ENCODE peak calls at places on chromosomes 6 and 20, in seven cellular contexts. One of them, this sample, is unnamed.
A peak's percentile ranks its signal among the peaks of the same experiment; 100 is the strongest.

GRCh38 chr6:99592900-99593299 is 13.7 kb upstream of the PRDM13 start:
- DNase-seq in skeletal muscle cell: no peak
- DNase-seq in effector CD4-positive, alpha-beta T cell: no peak
- DNase-seq in stimulated activated naive B cell treated with anti-CD40 and anti-IgM and Interleukin-4, amounts not matched to agents 10 μg/mL and 1 μg/mL and 100 μg/mL, for 72 hours: no peak
- DNase-seq in AG04449: no peak
- DNase-seq in T-helper 22 cell: no peak
- DNase-seq in amygdala: no peak
- DNase-seq in this sample: no peak

GRCh38 chr6:6569043-6569442 is 19.5 kb upstream of the LY86 start:
- DNase-seq in skeletal muscle cell: no peak
- DNase-seq in effector CD4-positive, alpha-beta T cell: no peak
- DNase-seq in stimulated activated naive B cell treated with anti-CD40 and anti-IgM and Interleukin-4, amounts not matched to agents 10 μg/mL and 1 μg/mL and 100 μg/mL, for 72 hours: no peak
- DNase-seq in AG04449: no peak
- DNase-seq in T-helper 22 cell: no peak
- DNase-seq in amygdala: no peak
- DNase-seq in this sample: no peak

GRCh38 chr20:33653900-33654596 is 8.1 kb upstream of the C20orf144 start:
- DNase-seq in skeletal muscle cell: no peak
- DNase-seq in effector CD4-positive, alpha-beta T cell: no peak
- DNase-seq in stimulated activated naive B cell treated with anti-CD40 and anti-IgM and Interleukin-4, amounts not matched to agents 10 μg/mL and 1 μg/mL and 100 μg/mL, for 72 hours: no peak
- DNase-seq in AG04449: no peak
- DNase-seq in T-helper 22 cell: no peak
- DNase-seq in amygdala: no peak
- DNase-seq in this sample: no peak

GRCh38 chr20:58150772-58151171 is 77.7 kb downstream of the ANKRD60 start:
- DNase-seq in skeletal muscle cell: no peak
- DNase-seq in effector CD4-positive, alpha-beta T cell: no peak
- DNase-seq in stimulated activated naive B cell treated with anti-CD40 and anti-IgM and Interleukin-4, amounts not matched to agents 10 μg/mL and 1 μg/mL and 100 μg/mL, for 72 hours: no peak
- DNase-seq in AG04449: no peak
- DNase-seq in T-helper 22 cell: no peak
- DNase-seq in amygdala: no peak
- DNase-seq in this sample: no peak

GRCh38 chr6:53795702-53796450 is 1.1 kb downstream of the LRRC1 start:
- DNase-seq in skeletal muscle cell: no peak
- DNase-seq in effector CD4-positive, alpha-beta T cell: peak; percentile 2
- DNase-seq in stimulated activated naive B cell treated with anti-CD40 and anti-IgM and Interleukin-4, amounts not matched to agents 10 μg/mL and 1 μg/mL and 100 μg/mL, for 72 hours: peak; percentile 7
- DNase-seq in AG04449: no peak
- DNase-seq in T-helper 22 cell: no peak
- DNase-seq in amygdala: peak; percentile 24
- DNase-seq in this sample: peak; percentile 47

GRCh38 chr20:61919239-61919638 is 146.4 kb downstream of the TAF4 start:
- DNase-seq in skeletal muscle cell: no peak
- DNase-seq in effector CD4-positive, alpha-beta T cell: no peak
- DNase-seq in stimulated activated naive B cell treated with anti-CD40 and anti-IgM and Interleukin-4, amounts not matched to agents 10 μg/mL and 1 μg/mL and 100 μg/mL, for 72 hours: no peak
- DNase-seq in AG04449: no peak
- DNase-seq in T-helper 22 cell: no peak
- DNase-seq in amygdala: no peak
- DNase-seq in this sample: no peak

GRCh38 chr6:153790048-153790447 is 249.0 kb upstream of the OPRM1 start:
- DNase-seq in skeletal muscle cell: peak; percentile 83
- DNase-seq in effector CD4-positive, alpha-beta T cell: no peak
- DNase-seq in stimulated activated naive B cell treated with anti-CD40 and anti-IgM and Interleukin-4, amounts not matched to agents 10 μg/mL and 1 μg/mL and 100 μg/mL, for 72 hours: no peak
- DNase-seq in AG04449: no peak
- DNase-seq in T-helper 22 cell: no peak
- DNase-seq in amygdala: no peak
- DNase-seq in this sample: no peak

GRCh38 chr20:47792021-47792618 is 6.8 kb upstream of the SULF2 start:
- DNase-seq in skeletal muscle cell: peak; percentile 92
- DNase-seq in effector CD4-positive, alpha-beta T cell: no peak
- DNase-seq in stimulated activated naive B cell treated with anti-CD40 and anti-IgM and Interleukin-4, amounts not matched to agents 10 μg/mL and 1 μg/mL and 100 μg/mL, for 72 hours: no peak
- DNase-seq in AG04449: peak; percentile 76
- DNase-seq in T-helper 22 cell: no peak
- DNase-seq in amygdala: no peak
- DNase-seq in this sample: no peak

GRCh38 chr6:29227235-29227634 is 56.5 kb downstream of the OR2J2 start:
- DNase-seq in skeletal muscle cell: no peak
- DNase-seq in effector CD4-positive, alpha-beta T cell: no peak
- DNase-seq in stimulated activated naive B cell treated with anti-CD40 and anti-IgM and Interleukin-4, amounts not matched to agents 10 μg/mL and 1 μg/mL and 100 μg/mL, for 72 hours: no peak
- DNase-seq in AG04449: no peak
- DNase-seq in T-helper 22 cell: no peak
- DNase-seq in amygdala: no peak
- DNase-seq in this sample: no peak

GRCh38 chr6:144661101-144661806 is 376.1 kb downstream of the UTRN start:
- DNase-seq in skeletal muscle cell: no peak
- DNase-seq in effector CD4-positive, alpha-beta T cell: no peak
- DNase-seq in stimulated activated naive B cell treated with anti-CD40 and anti-IgM and Interleukin-4, amounts not matched to agents 10 μg/mL and 1 μg/mL and 100 μg/mL, for 72 hours: no peak
- DNase-seq in AG04449: no peak
- DNase-seq in T-helper 22 cell: no peak
- DNase-seq in amygdala: no peak
- DNase-seq in this sample: peak; percentile 74

GRCh38 chr20:45070932-45071632 is 29.8 kb downstream of the KCNS1 start:
- DNase-seq in skeletal muscle cell: no peak
- DNase-seq in effector CD4-positive, alpha-beta T cell: no peak
- DNase-seq in stimulated activated naive B cell treated with anti-CD40 and anti-IgM and Interleukin-4, amounts not matched to agents 10 μg/mL and 1 μg/mL and 100 μg/mL, for 72 hours: no peak
- DNase-seq in AG04449: no peak
- DNase-seq in T-helper 22 cell: no peak
- DNase-seq in amygdala: no peak
- DNase-seq in this sample: no peak

GRCh38 chr20:12394786-12395185 is 477.1 kb downstream of the BTBD3 start:
- DNase-seq in skeletal muscle cell: no peak
- DNase-seq in effector CD4-positive, alpha-beta T cell: no peak
- DNase-seq in stimulated activated naive B cell treated with anti-CD40 and anti-IgM and Interleukin-4, amounts not matched to agents 10 μg/mL and 1 μg/mL and 100 μg/mL, for 72 hours: no peak
- DNase-seq in AG04449: no peak
- DNase-seq in T-helper 22 cell: no peak
- DNase-seq in amygdala: no peak
- DNase-seq in this sample: no peak

GRCh38 chr20:32359633-32360332 is 1.7 kb downstream of the ASXL1 start:
- DNase-seq in skeletal muscle cell: no peak
- DNase-seq in effector CD4-positive, alpha-beta T cell: no peak
- DNase-seq in stimulated activated naive B cell treated with anti-CD40 and anti-IgM and Interleukin-4, amounts not matched to agents 10 μg/mL and 1 μg/mL and 100 μg/mL, for 72 hours: no peak
- DNase-seq in AG04449: no peak
- DNase-seq in T-helper 22 cell: no peak
- DNase-seq in amygdala: no peak
- DNase-seq in this sample: no peak

GRCh38 chr6:82362868-82363267 is 749 bp upstream of the TPBG start:
- DNase-seq in skeletal muscle cell: peak; percentile 74
- DNase-seq in effector CD4-positive, alpha-beta T cell: no peak
- DNase-seq in stimulated activated naive B cell treated with anti-CD40 and anti-IgM and Interleukin-4, amounts not matched to agents 10 μg/mL and 1 μg/mL and 100 μg/mL, for 72 hours: no peak
- DNase-seq in AG04449: peak; percentile 70
- DNase-seq in T-helper 22 cell: no peak
- DNase-seq in amygdala: no peak
- DNase-seq in this sample: peak; percentile 11

GRCh38 chr20:36279362-36279761 is 26.8 kb upstream of the DLGAP4 start:
- DNase-seq in skeletal muscle cell: no peak
- DNase-seq in effector CD4-positive, alpha-beta T cell: no peak
- DNase-seq in stimulated activated naive B cell treated with anti-CD40 and anti-IgM and Interleukin-4, amounts not matched to agents 10 μg/mL and 1 μg/mL and 100 μg/mL, for 72 hours: no peak
- DNase-seq in AG04449: no peak
- DNase-seq in T-helper 22 cell: no peak
- DNase-seq in amygdala: no peak
- DNase-seq in this sample: no peak

GRCh38 chr6:27031302-27031701 is 216.2 kb upstream of the PRSS16 start:
- DNase-seq in skeletal muscle cell: no peak
- DNase-seq in effector CD4-positive, alpha-beta T cell: no peak
- DNase-seq in stimulated activated naive B cell treated with anti-CD40 and anti-IgM and Interleukin-4, amounts not matched to agents 10 μg/mL and 1 μg/mL and 100 μg/mL, for 72 hours: no peak
- DNase-seq in AG04449: no peak
- DNase-seq in T-helper 22 cell: no peak
- DNase-seq in amygdala: no peak
- DNase-seq in this sample: no peak

GRCh38 chr6:69780585-69781178 is 16.1 kb downstream of the LMBRD1 start:
- DNase-seq in skeletal muscle cell: no peak
- DNase-seq in effector CD4-positive, alpha-beta T cell: no peak
- DNase-seq in stimulated activated naive B cell treated with anti-CD40 and anti-IgM and Interleukin-4, amounts not matched to agents 10 μg/mL and 1 μg/mL and 100 μg/mL, for 72 hours: no peak
- DNase-seq in AG04449: no peak
- DNase-seq in T-helper 22 cell: no peak
- DNase-seq in amygdala: no peak
- DNase-seq in this sample: no peak

GRCh38 chr6:72876256-72876655 is 254.4 kb downstream of the KCNQ5 start:
- DNase-seq in skeletal muscle cell: no peak
- DNase-seq in effector CD4-positive, alpha-beta T cell: no peak
- DNase-seq in stimulated activated naive B cell treated with anti-CD40 and anti-IgM and Interleukin-4, amounts not matched to agents 10 μg/mL and 1 μg/mL and 100 μg/mL, for 72 hours: no peak
- DNase-seq in AG04449: no peak
- DNase-seq in T-helper 22 cell: no peak
- DNase-seq in amygdala: no peak
- DNase-seq in this sample: no peak

GRCh38 chr6:131840441-131840840 is 32.6 kb downstream of the ENPP1 start:
- DNase-seq in skeletal muscle cell: no peak
- DNase-seq in effector CD4-positive, alpha-beta T cell: no peak
- DNase-seq in stimulated activated naive B cell treated with anti-CD40 and anti-IgM and Interleukin-4, amounts not matched to agents 10 μg/mL and 1 μg/mL and 100 μg/mL, for 72 hours: no peak
- DNase-seq in AG04449: no peak
- DNase-seq in T-helper 22 cell: no peak
- DNase-seq in amygdala: no peak
- DNase-seq in this sample: no peak

GRCh38 chr20:3612795-3613560 is 50.2 kb downstream of the GFRA4 start:
- DNase-seq in skeletal muscle cell: no peak
- DNase-seq in effector CD4-positive, alpha-beta T cell: no peak
- DNase-seq in stimulated activated naive B cell treated with anti-CD40 and anti-IgM and Interleukin-4, amounts not matched to agents 10 μg/mL and 1 μg/mL and 100 μg/mL, for 72 hours: no peak
- DNase-seq in AG04449: no peak
- DNase-seq in T-helper 22 cell: no peak
- DNase-seq in amygdala: no peak
- DNase-seq in this sample: no peak

GRCh38 chr20:44342240-44342639 is 5.4 kb downstream of the R3HDML start:
- DNase-seq in skeletal muscle cell: no peak
- DNase-seq in effector CD4-positive, alpha-beta T cell: no peak
- DNase-seq in stimulated activated naive B cell treated with anti-CD40 and anti-IgM and Interleukin-4, amounts not matched to agents 10 μg/mL and 1 μg/mL and 100 μg/mL, for 72 hours: no peak
- DNase-seq in AG04449: no peak
- DNase-seq in T-helper 22 cell: no peak
- DNase-seq in amygdala: no peak
- DNase-seq in this sample: no peak

GRCh38 chr20:38130687-38131587 is 34.1 kb downstream of the TGM2 start:
- DNase-seq in skeletal muscle cell: no peak
- DNase-seq in effector CD4-positive, alpha-beta T cell: no peak
- DNase-seq in stimulated activated naive B cell treated with anti-CD40 and anti-IgM and Interleukin-4, amounts not matched to agents 10 μg/mL and 1 μg/mL and 100 μg/mL, for 72 hours: no peak
- DNase-seq in AG04449: no peak
- DNase-seq in T-helper 22 cell: no peak
- DNase-seq in amygdala: no peak
- DNase-seq in this sample: no peak

GRCh38 chr6:161353208-161353613 is 79.3 kb upstream of the AGPAT4 start:
- DNase-seq in skeletal muscle cell: no peak
- DNase-seq in effector CD4-positive, alpha-beta T cell: no peak
- DNase-seq in stimulated activated naive B cell treated with anti-CD40 and anti-IgM and Interleukin-4, amounts not matched to agents 10 μg/mL and 1 μg/mL and 100 μg/mL, for 72 hours: no peak
- DNase-seq in AG04449: no peak
- DNase-seq in T-helper 22 cell: no peak
- DNase-seq in amygdala: no peak
- DNase-seq in this sample: peak; percentile 55

GRCh38 chr20:24868959-24869358 is 80.1 kb upstream of the CST7 start:
- DNase-seq in skeletal muscle cell: no peak
- DNase-seq in effector CD4-positive, alpha-beta T cell: no peak
- DNase-seq in stimulated activated naive B cell treated with anti-CD40 and anti-IgM and Interleukin-4, amounts not matched to agents 10 μg/mL and 1 μg/mL and 100 μg/mL, for 72 hours: no peak
- DNase-seq in AG04449: no peak
- DNase-seq in T-helper 22 cell: no peak
- DNase-seq in amygdala: no peak
- DNase-seq in this sample: no peak

GRCh38 chr6:42103218-42103617 is 39.2 kb downstream of the C6orf132 start:
- DNase-seq in skeletal muscle cell: no peak
- DNase-seq in effector CD4-positive, alpha-beta T cell: no peak
- DNase-seq in stimulated activated naive B cell treated with anti-CD40 and anti-IgM and Interleukin-4, amounts not matched to agents 10 μg/mL and 1 μg/mL and 100 μg/mL, for 72 hours: no peak
- DNase-seq in AG04449: no peak
- DNase-seq in T-helper 22 cell: no peak
- DNase-seq in amygdala: no peak
- DNase-seq in this sample: no peak

GRCh38 chr6:153059757-153060156 is 57.2 kb upstream of the MTRF1L start:
- DNase-seq in skeletal muscle cell: no peak
- DNase-seq in effector CD4-positive, alpha-beta T cell: no peak
- DNase-seq in stimulated activated naive B cell treated with anti-CD40 and anti-IgM and Interleukin-4, amounts not matched to agents 10 μg/mL and 1 μg/mL and 100 μg/mL, for 72 hours: no peak
- DNase-seq in AG04449: no peak
- DNase-seq in T-helper 22 cell: no peak
- DNase-seq in amygdala: no peak
- DNase-seq in this sample: no peak

GRCh38 chr6:34985236-34985635 is 96.2 kb downstream of the ANKS1A start:
- DNase-seq in skeletal muscle cell: no peak
- DNase-seq in effector CD4-positive, alpha-beta T cell: no peak
- DNase-seq in stimulated activated naive B cell treated with anti-CD40 and anti-IgM and Interleukin-4, amounts not matched to agents 10 μg/mL and 1 μg/mL and 100 μg/mL, for 72 hours: no peak
- DNase-seq in AG04449: no peak
- DNase-seq in T-helper 22 cell: no peak
- DNase-seq in amygdala: no peak
- DNase-seq in this sample: no peak

GRCh38 chr6:149846321-149846720 is 17.8 kb downstream of the LRP11 start:
- DNase-seq in skeletal muscle cell: peak; percentile 85
- DNase-seq in effector CD4-positive, alpha-beta T cell: no peak
- DNase-seq in stimulated activated naive B cell treated with anti-CD40 and anti-IgM and Interleukin-4, amounts not matched to agents 10 μg/mL and 1 μg/mL and 100 μg/mL, for 72 hours: no peak
- DNase-seq in AG04449: no peak
- DNase-seq in T-helper 22 cell: no peak
- DNase-seq in amygdala: no peak
- DNase-seq in this sample: no peak

GRCh38 chr6:125041740-125042459 is 79.7 kb downstream of the RNF217 start:
- DNase-seq in skeletal muscle cell: peak; percentile 50
- DNase-seq in effector CD4-positive, alpha-beta T cell: no peak
- DNase-seq in stimulated activated naive B cell treated with anti-CD40 and anti-IgM and Interleukin-4, amounts not matched to agents 10 μg/mL and 1 μg/mL and 100 μg/mL, for 72 hours: no peak
- DNase-seq in AG04449: no peak
- DNase-seq in T-helper 22 cell: no peak
- DNase-seq in amygdala: no peak
- DNase-seq in this sample: no peak

GRCh38 chr6:167570460-167571400 is 245.8 kb downstream of the TTLL2 start:
- DNase-seq in skeletal muscle cell: no peak
- DNase-seq in effector CD4-positive, alpha-beta T cell: no peak
- DNase-seq in stimulated activated naive B cell treated with anti-CD40 and anti-IgM and Interleukin-4, amounts not matched to agents 10 μg/mL and 1 μg/mL and 100 μg/mL, for 72 hours: no peak
- DNase-seq in AG04449: no peak
- DNase-seq in T-helper 22 cell: no peak
- DNase-seq in amygdala: no peak
- DNase-seq in this sample: no peak